ENCODE peak calls at places on chromosomes 16 and 17, in five cellular contexts. One of them, this sample, is unnamed. For H3K27me3, the result is how much of the 10 kb centered on the place peaks cover.

GRCh38 chr17:42522263-42522790 is 13.7 kb upstream of the NAGLU start:
- DNase-seq in tibial artery: no peak
- DNase-seq in heart right ventricle: no peak
- DNase-seq in ascending aorta: no peak
- DNase-seq in lung: no peak
- DNase-seq in this sample: peak

GRCh38 chr17:39898088-39898487 is 20.3 kb downstream of the GSDMB start:
- DNase-seq in tibial artery: no peak
- DNase-seq in heart right ventricle: no peak
- DNase-seq in ascending aorta: no peak
- DNase-seq in lung: no peak
- DNase-seq in this sample: no peak

GRCh38 chr16:72876221-72876620 is 171.7 kb downstream of the ZFHX3 start:
- DNase-seq in tibial artery: peak
- DNase-seq in heart right ventricle: peak
- DNase-seq in ascending aorta: peak
- DNase-seq in lung: no peak
- DNase-seq in this sample: no peak

GRCh38 chr17:58401287-58401686 is 16.0 kb downstream of the RNF43 start:
- DNase-seq in tibial artery: no peak
- DNase-seq in heart right ventricle: no peak
- DNase-seq in ascending aorta: no peak
- DNase-seq in lung: no peak
- DNase-seq in this sample: no peak

GRCh38 chr16:78297066-78297666 is 197.7 kb downstream of the WWOX start:
- DNase-seq in tibial artery: no peak
- DNase-seq in heart right ventricle: no peak
- DNase-seq in ascending aorta: no peak
- DNase-seq in lung: no peak
- DNase-seq in this sample: no peak

GRCh38 chr17:59327136-59327878 is 4.1 kb upstream of the YPEL2 start:
- DNase-seq in tibial artery: no peak
- DNase-seq in heart right ventricle: no peak
- DNase-seq in ascending aorta: peak
- DNase-seq in lung: no peak
- DNase-seq in this sample: no peak

GRCh38 chr16:66742409-66742808 is 9.0 kb downstream of the DYNC1LI2 start:
- DNase-seq in tibial artery: no peak
- DNase-seq in heart right ventricle: no peak
- DNase-seq in ascending aorta: no peak
- DNase-seq in lung: no peak
- DNase-seq in this sample: no peak

GRCh38 chr16:67291461-67291860 is 12.1 kb downstream of the PLEKHG4 start:
- DNase-seq in tibial artery: no peak
- DNase-seq in heart right ventricle: no peak
- DNase-seq in ascending aorta: no peak
- DNase-seq in lung: no peak
- DNase-seq in this sample: no peak

GRCh38 chr16:85004587-85005205 is 6.6 kb downstream of the ZDHHC7 start:
- DNase-seq in tibial artery: no peak
- DNase-seq in heart right ventricle: no peak
- DNase-seq in ascending aorta: peak
- DNase-seq in lung: peak
- DNase-seq in this sample: no peak

GRCh38 chr17:48392836-48393235 is 37.2 kb downstream of the SKAP1 start:
- DNase-seq in tibial artery: no peak
- DNase-seq in heart right ventricle: no peak
- DNase-seq in ascending aorta: no peak
- DNase-seq in lung: no peak
- DNase-seq in this sample: no peak

GRCh38 chr17:4479340-4479981 is 19.2 kb upstream of the SPNS2 start:
- DNase-seq in tibial artery: no peak
- DNase-seq in heart right ventricle: no peak
- DNase-seq in ascending aorta: no peak
- DNase-seq in lung: no peak
- DNase-seq in this sample: no peak

GRCh38 chr16:3158498-3159314 is 23.9 kb downstream of the ZNF213 start:
- DNase-seq in tibial artery: peak
- DNase-seq in heart right ventricle: peak
- DNase-seq in ascending aorta: peak
- DNase-seq in lung: peak
- DNase-seq in this sample: peak

GRCh38 chr16:77273-77806 is 685 bp upstream of the MPG start:
- DNase-seq in tibial artery: no peak
- DNase-seq in heart right ventricle: peak
- DNase-seq in ascending aorta: peak
- DNase-seq in lung: peak
- DNase-seq in this sample: peak

GRCh38 chr17:71349908-71350600 is 770.8 kb upstream of the SOX9 start:
- DNase-seq in tibial artery: no peak
- DNase-seq in heart right ventricle: no peak
- DNase-seq in ascending aorta: no peak
- DNase-seq in lung: no peak
- DNase-seq in this sample: no peak

GRCh38 chr17:51166987-51167931 is 1.0 kb downstream of the NME2 start:
- DNase-seq in tibial artery: no peak
- DNase-seq in heart right ventricle: peak
- DNase-seq in ascending aorta: no peak
- DNase-seq in lung: peak
- DNase-seq in this sample: peak

GRCh38 chr16:86585821-86586611 is 7.7 kb downstream of the FOXL1 start:
- DNase-seq in tibial artery: no peak
- DNase-seq in heart right ventricle: no peak
- DNase-seq in ascending aorta: peak
- DNase-seq in lung: no peak
- DNase-seq in this sample: no peak

GRCh38 chr16:72744064-72744793 is 303.7 kb downstream of the ZFHX3 start:
- DNase-seq in tibial artery: no peak
- DNase-seq in heart right ventricle: no peak
- DNase-seq in ascending aorta: no peak
- DNase-seq in lung: no peak
- DNase-seq in this sample: no peak

GRCh38 chr17:57201481-57201880 is 54.8 kb upstream of the MSI2 start:
- DNase-seq in tibial artery: no peak
- DNase-seq in heart right ventricle: no peak
- DNase-seq in ascending aorta: no peak
- DNase-seq in lung: no peak
- DNase-seq in this sample: no peak

GRCh38 chr17:49996495-49997255 is 1.7 kb upstream of the DLX3 start:
- DNase-seq in tibial artery: no peak
- DNase-seq in heart right ventricle: peak
- DNase-seq in ascending aorta: no peak
- DNase-seq in lung: peak
- DNase-seq in this sample: peak

GRCh38 chr17:49993423-49994037 is 1.5 kb downstream of the DLX3 start:
- DNase-seq in tibial artery: no peak
- DNase-seq in heart right ventricle: no peak
- DNase-seq in ascending aorta: no peak
- DNase-seq in lung: no peak
- DNase-seq in this sample: peak

GRCh38 chr17:49994085-49995054 is 654 bp downstream of the DLX3 start:
- DNase-seq in tibial artery: no peak
- DNase-seq in heart right ventricle: no peak
- DNase-seq in ascending aorta: no peak
- DNase-seq in lung: no peak
- DNase-seq in this sample: no peak

GRCh38 chr17:49996121-49996494 is 1.1 kb upstream of the DLX3 start:
- DNase-seq in tibial artery: no peak
- DNase-seq in heart right ventricle: no peak
- DNase-seq in ascending aorta: no peak
- DNase-seq in lung: no peak
- DNase-seq in this sample: no peak

GRCh38 chr17:49995055-49995738 is at the start of gene DLX3:
- DNase-seq in tibial artery: peak
- DNase-seq in heart right ventricle: peak
- DNase-seq in ascending aorta: peak
- DNase-seq in lung: peak
- DNase-seq in this sample: peak
- H3K27me3 ChIP-seq in tibial artery: under half
- H3K27me3 ChIP-seq in heart right ventricle: half or more
- H3K27me3 ChIP-seq in ascending aorta: under half
- H3K27me3 ChIP-seq in lung: under half
- H3K27me3 ChIP-seq in this sample: half or more

DNA sequence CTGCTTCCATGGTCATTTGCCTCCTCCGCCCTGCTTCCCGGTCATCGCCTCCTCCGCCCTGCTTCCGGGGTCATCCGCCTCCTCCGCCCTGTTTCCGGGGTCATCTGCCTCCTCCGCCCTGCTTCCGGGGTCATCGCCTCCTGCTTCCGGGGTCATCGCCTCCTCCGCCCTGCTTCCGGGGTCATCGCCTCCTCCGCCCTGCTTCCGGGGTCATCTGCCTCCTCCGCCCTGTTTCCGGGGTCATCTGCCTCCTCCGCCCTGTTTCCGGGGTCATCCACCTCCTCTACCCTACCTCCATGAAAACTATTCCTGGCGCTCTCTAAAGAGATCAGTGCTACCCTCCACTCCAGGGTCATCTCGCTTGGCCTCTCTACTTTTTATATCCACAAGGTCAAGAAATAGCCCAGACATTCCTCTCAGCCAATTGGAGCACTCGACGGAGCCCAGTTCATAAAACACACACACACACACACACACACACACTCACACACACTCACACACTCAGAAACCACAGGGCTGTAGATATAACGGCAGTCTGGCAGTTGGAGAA is 44.8 kb downstream of the TRARG1 start:
- DNase-seq in tibial artery: no peak
- DNase-seq in heart right ventricle: no peak
- DNase-seq in ascending aorta: no peak
- DNase-seq in lung: peak
- DNase-seq in this sample: no peak
- H3K27me3 ChIP-seq in tibial artery: under half
- H3K27me3 ChIP-seq in heart right ventricle: under half
- H3K27me3 ChIP-seq in ascending aorta: under half
- H3K27me3 ChIP-seq in lung: under half
- H3K27me3 ChIP-seq in this sample: under half

GRCh38 chr17:79231766-79232287 is 157.2 kb downstream of the ENGASE start:
- DNase-seq in tibial artery: no peak
- DNase-seq in heart right ventricle: no peak
- DNase-seq in ascending aorta: no peak
- DNase-seq in lung: no peak
- DNase-seq in this sample: no peak
- H3K27me3 ChIP-seq in tibial artery: under half
- H3K27me3 ChIP-seq in heart right ventricle: under half
- H3K27me3 ChIP-seq in ascending aorta: under half
- H3K27me3 ChIP-seq in lung: under half
- H3K27me3 ChIP-seq in this sample: under half

DNA sequence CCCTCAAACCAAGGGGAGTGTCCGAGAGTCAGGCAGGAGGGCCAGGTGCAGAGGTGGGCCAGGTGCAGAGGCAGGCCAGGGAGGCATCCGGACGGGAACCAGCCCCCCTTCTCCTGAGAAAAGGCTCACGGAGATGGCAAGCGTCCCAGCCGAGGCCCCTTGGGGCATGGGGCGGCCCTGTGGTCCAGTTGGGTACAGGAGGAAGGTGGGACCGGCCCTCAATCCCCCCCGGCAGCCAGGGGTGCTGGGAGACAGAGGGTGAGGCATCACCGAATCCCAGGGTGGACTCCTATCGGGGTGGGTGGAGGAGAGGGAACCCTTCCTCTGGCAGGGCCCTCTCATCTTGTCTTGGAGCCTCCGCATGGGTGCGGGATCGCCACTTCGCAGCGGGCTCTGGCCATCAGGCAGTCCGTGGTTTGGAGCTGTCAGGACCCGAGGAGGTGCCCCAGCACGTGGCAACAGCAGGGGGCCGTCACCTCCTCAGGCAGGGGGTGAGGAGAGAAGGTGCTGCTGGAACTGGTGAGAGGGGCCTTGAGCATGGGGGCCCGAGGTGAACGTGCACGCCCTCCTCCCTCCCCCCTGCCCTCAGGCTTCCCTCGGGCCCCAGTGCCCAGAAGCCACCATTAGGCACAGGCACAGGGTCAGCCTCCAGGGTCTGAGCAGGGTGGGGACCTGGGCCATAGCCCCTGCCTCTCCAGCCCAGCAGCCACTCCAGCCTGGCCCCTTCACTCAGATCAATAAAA is 38.7 kb upstream of the SLC38A10 start:
- DNase-seq in tibial artery: no peak
- DNase-seq in heart right ventricle: no peak
- DNase-seq in ascending aorta: no peak
- DNase-seq in lung: no peak
- DNase-seq in this sample: peak
- H3K27me3 ChIP-seq in tibial artery: under half
- H3K27me3 ChIP-seq in heart right ventricle: under half
- H3K27me3 ChIP-seq in ascending aorta: under half
- H3K27me3 ChIP-seq in lung: under half
- H3K27me3 ChIP-seq in this sample: under half